ENCODE peak calls at places on chromosomes 6 and 20, in nine cellular contexts. One of them, this sample, is unnamed.

GRCh38 chr20:48841861-48842529 is 14.2 kb upstream of the PREX1 start:
- DNase-seq in epithelial cell of esophagus: peak; percentile 78
- DNase-seq in neuronal stem cell: no peak
- DNase-seq in central memory CD4-positive, alpha-beta T cell: no peak
- DNase-seq in SW 1271: peak; percentile 78
- DNase-seq in activated gamma-delta T cell treated with anti-CD3 and anti-CD28 coated beads, Interleukin-2, amount 50 U/mL, for 16 hours: no peak
- DNase-seq in T-cell: no peak
- DNase-seq in HCT116: no peak
- DNase-seq in AG20443: peak; percentile 78
- DNase-seq in this sample: no peak

GRCh38 chr6:144415014-144415413 is 129.9 kb downstream of the UTRN start:
- DNase-seq in AG20443: no peak
- DNase-seq in epithelial cell of esophagus: peak; percentile 91
- DNase-seq in neuronal stem cell: no peak
- DNase-seq in SW 1271: no peak
- DNase-seq in activated gamma-delta T cell treated with anti-CD3 and anti-CD28 coated beads, Interleukin-2, amount 50 U/mL, for 16 hours: no peak
- DNase-seq in central memory CD4-positive, alpha-beta T cell: no peak
- DNase-seq in HCT116: no peak
- DNase-seq in T-cell: no peak
- DNase-seq in this sample: peak; percentile 25

GRCh38 chr6:46323312-46323965 is 152.7 kb upstream of the ENPP5 start:
- DNase-seq in central memory CD4-positive, alpha-beta T cell: no peak
- DNase-seq in neuronal stem cell: no peak
- DNase-seq in activated gamma-delta T cell treated with anti-CD3 and anti-CD28 coated beads, Interleukin-2, amount 50 U/mL, for 16 hours: no peak
- DNase-seq in AG20443: peak; percentile 85
- DNase-seq in T-cell: no peak
- DNase-seq in SW 1271: no peak
- DNase-seq in epithelial cell of esophagus: peak; percentile 39
- DNase-seq in HCT116: no peak
- DNase-seq in this sample: no peak

GRCh38 chr6:45116714-45117410 is 211.3 kb upstream of the RUNX2 start:
- DNase-seq in neuronal stem cell: no peak
- DNase-seq in AG20443: peak; percentile 18
- DNase-seq in SW 1271: peak; percentile 60
- DNase-seq in central memory CD4-positive, alpha-beta T cell: no peak
- DNase-seq in activated gamma-delta T cell treated with anti-CD3 and anti-CD28 coated beads, Interleukin-2, amount 50 U/mL, for 16 hours: no peak
- DNase-seq in T-cell: no peak
- DNase-seq in epithelial cell of esophagus: peak; percentile 15
- DNase-seq in HCT116: no peak
- DNase-seq in this sample: no peak

GRCh38 chr6:46490425-46491200 is 636 bp downstream of the RCAN2 start:
- DNase-seq in epithelial cell of esophagus: no peak
- DNase-seq in neuronal stem cell: peak; percentile 67
- DNase-seq in central memory CD4-positive, alpha-beta T cell: no peak
- DNase-seq in HCT116: no peak
- DNase-seq in AG20443: peak; percentile 62
- DNase-seq in T-cell: no peak
- DNase-seq in SW 1271: no peak
- DNase-seq in activated gamma-delta T cell treated with anti-CD3 and anti-CD28 coated beads, Interleukin-2, amount 50 U/mL, for 16 hours: no peak
- DNase-seq in this sample: no peak

GRCh38 chr6:152087096-152087495 is 279.6 kb downstream of the ESR1 start:
- DNase-seq in HCT116: no peak
- DNase-seq in neuronal stem cell: no peak
- DNase-seq in T-cell: no peak
- DNase-seq in AG20443: no peak
- DNase-seq in SW 1271: peak; percentile 3
- DNase-seq in epithelial cell of esophagus: no peak
- DNase-seq in central memory CD4-positive, alpha-beta T cell: no peak
- DNase-seq in activated gamma-delta T cell treated with anti-CD3 and anti-CD28 coated beads, Interleukin-2, amount 50 U/mL, for 16 hours: no peak
- DNase-seq in this sample: no peak

GRCh38 chr6:67863346-67863745 is 771.7 kb upstream of the ADGRB3 start:
- DNase-seq in SW 1271: no peak
- DNase-seq in epithelial cell of esophagus: no peak
- DNase-seq in HCT116: no peak
- DNase-seq in central memory CD4-positive, alpha-beta T cell: no peak
- DNase-seq in activated gamma-delta T cell treated with anti-CD3 and anti-CD28 coated beads, Interleukin-2, amount 50 U/mL, for 16 hours: no peak
- DNase-seq in AG20443: no peak
- DNase-seq in T-cell: no peak
- DNase-seq in neuronal stem cell: no peak
- DNase-seq in this sample: no peak

GRCh38 chr6:125066964-125067363 is 86.6 kb upstream of the TPD52L1 start:
- DNase-seq in SW 1271: no peak
- DNase-seq in T-cell: peak; percentile 5
- DNase-seq in neuronal stem cell: no peak
- DNase-seq in HCT116: peak; percentile 12
- DNase-seq in epithelial cell of esophagus: peak; percentile 55
- DNase-seq in central memory CD4-positive, alpha-beta T cell: peak; percentile 63
- DNase-seq in AG20443: no peak
- DNase-seq in activated gamma-delta T cell treated with anti-CD3 and anti-CD28 coated beads, Interleukin-2, amount 50 U/mL, for 16 hours: no peak
- DNase-seq in this sample: no peak

GRCh38 chr20:17108896-17109295 is 117.9 kb upstream of the PCSK2 start:
- DNase-seq in neuronal stem cell: no peak
- DNase-seq in epithelial cell of esophagus: no peak
- DNase-seq in central memory CD4-positive, alpha-beta T cell: no peak
- DNase-seq in HCT116: no peak
- DNase-seq in T-cell: no peak
- DNase-seq in AG20443: no peak
- DNase-seq in SW 1271: no peak
- DNase-seq in activated gamma-delta T cell treated with anti-CD3 and anti-CD28 coated beads, Interleukin-2, amount 50 U/mL, for 16 hours: no peak
- DNase-seq in this sample: no peak

GRCh38 chr20:54004397-54004940 is 65.9 kb downstream of the BCAS1 start:
- DNase-seq in central memory CD4-positive, alpha-beta T cell: no peak
- DNase-seq in AG20443: no peak
- DNase-seq in HCT116: no peak
- DNase-seq in epithelial cell of esophagus: peak; percentile 5
- DNase-seq in activated gamma-delta T cell treated with anti-CD3 and anti-CD28 coated beads, Interleukin-2, amount 50 U/mL, for 16 hours: no peak
- DNase-seq in SW 1271: no peak
- DNase-seq in T-cell: no peak
- DNase-seq in neuronal stem cell: no peak
- DNase-seq in this sample: no peak

GRCh38 chr6:169669147-169669546 is 32.7 kb downstream of the WDR27 start:
- DNase-seq in SW 1271: no peak
- DNase-seq in activated gamma-delta T cell treated with anti-CD3 and anti-CD28 coated beads, Interleukin-2, amount 50 U/mL, for 16 hours: no peak
- DNase-seq in T-cell: no peak
- DNase-seq in neuronal stem cell: no peak
- DNase-seq in epithelial cell of esophagus: peak; percentile 58
- DNase-seq in HCT116: no peak
- DNase-seq in central memory CD4-positive, alpha-beta T cell: no peak
- DNase-seq in AG20443: no peak
- DNase-seq in this sample: no peak